ENCODE peak calls at places on chromosomes 16 and 17, in nine cellular contexts. Z is fibroblast of lung, Y is thoracic aorta, V is fibroblast of pulmonary artery, F is uterus, O is fibroblast of the aortic adventitia, M is GM13977, R is HL-60, H is tibial nerve. G is an unnamed sample.

GRCh38 chr17:15414502-15415348 is 52.7 kb downstream of the CDRT4 start:
- DNase-seq in V (no peak), F (no peak), O (no peak), R (no peak), Y (no peak), H (no peak), Z (no peak), M (no peak), G (no peak)

GRCh38 chr17:45973099-45973838 is 25.8 kb upstream of the STH start:
- DNase-seq in R (no peak), V (no peak), M (no peak), H (no peak), Z (no peak), O (no peak), Y (no peak), F (no peak), G (no peak)

GRCh38 chr17:2977157-2977556 is 86.2 kb downstream of the OR1D5 start:
- DNase-seq in M (no peak), O (no peak), F (no peak), R (no peak), V (no peak), Z (no peak), Y (no peak), H (no peak), G (peak)

GRCh38 chr17:68222586-68222985 is 25.3 kb upstream of the AMZ2 start:
- DNase-seq in H (no peak), O (no peak), Y (no peak), M (no peak), Z (no peak), F (no peak), R (no peak), V (no peak), G (no peak)

GRCh38 chr17:67779098-67779672 is 46.1 kb upstream of the BPTF start:
- DNase-seq in F (no peak), V (peak), Y (no peak), Z (peak), O (peak), H (peak), R (no peak), M (peak), G (peak)

GRCh38 chr17:19900809-19901208 is 33.1 kb upstream of the ULK2 start:
- DNase-seq in V (no peak), R (no peak), H (no peak), O (no peak), Z (no peak), M (no peak), F (no peak), Y (no peak), G (no peak)

GRCh38 chr17:13757871-13758270 is 156.1 kb upstream of the HS3ST3A1 start:
- DNase-seq in O (no peak), H (no peak), Y (no peak), V (no peak), F (no peak), Z (no peak), R (no peak), M (no peak), G (no peak)

GRCh38 chr17:30354731-30355130 is 20.9 kb upstream of the TMIGD1 start:
- DNase-seq in H (no peak), M (no peak), F (no peak), O (no peak), V (no peak), Y (no peak), Z (no peak), R (no peak), G (no peak)

GRCh38 chr17:80219777-80220708 is at the start of the genes SGSH and SLC26A11:
- DNase-seq in F (peak), M (peak), Y (peak), R (peak), Z (peak), V (peak), O (peak), H (peak), G (peak)

GRCh38 chr17:82320140-82320840 is 2.9 kb upstream of the CD7 start:
- DNase-seq in F (no peak), Y (no peak), H (no peak), Z (no peak), M (no peak), O (no peak), V (no peak), R (no peak), G (peak)

GRCh38 chr17:40532520-40533253 is 31.3 kb upstream of the TNS4 start:
- DNase-seq in H (peak), Z (peak), M (no peak), Y (no peak), F (peak), R (no peak), V (peak), O (peak), G (no peak)

GRCh38 chr16:12184419-12184831 is 207.9 kb downstream of the SNX29 start:
- DNase-seq in Y (no peak), O (no peak), V (no peak), Z (no peak), R (no peak), M (no peak), H (no peak), F (no peak), G (no peak)

GRCh38 chr16:75080205-75081029 is 36.2 kb downstream of the LDHD start:
- DNase-seq in Y (no peak), O (peak), M (no peak), V (peak), H (no peak), Z (peak), F (no peak), R (no peak), G (peak)

GRCh38 chr17:40315678-40316570 is 6.9 kb downstream of the RARA start:
- DNase-seq in V (no peak), R (no peak), Y (no peak), O (no peak), H (peak), F (peak), Z (no peak), M (peak), G (peak)

GRCh38 chr17:76742958-76743357 is 5.0 kb downstream of the MFSD11 start:
- DNase-seq in Z (no peak), O (no peak), Y (no peak), H (no peak), V (no peak), R (no peak), M (no peak), F (no peak), G (peak)

GRCh38 chr16:66695935-66696668 is 441 bp downstream of the CMTM4 start:
- DNase-seq in Z (no peak), F (peak), V (peak), Y (no peak), H (no peak), O (no peak), M (peak), R (no peak), G (no peak)

GRCh38 chr17:39563476-39563875 is 44.2 kb downstream of the NEUROD2 start:
- DNase-seq in V (peak), M (no peak), Y (no peak), R (no peak), F (no peak), H (no peak), Z (peak), O (no peak), G (no peak)

GRCh38 chr16:72480926-72481325 is 309.0 kb upstream of the PMFBP1 start:
- DNase-seq in O (peak), M (no peak), R (no peak), V (peak), H (no peak), Y (no peak), Z (peak), F (no peak), G (no peak)

GRCh38 chr16:11526921-11527320 is 59.8 kb downstream of the LITAF start:
- DNase-seq in M (no peak), O (no peak), H (no peak), F (no peak), Z (no peak), Y (no peak), V (no peak), R (no peak), G (no peak)

GRCh38 chr16:1345087-1345486 is 6.6 kb downstream of the TSR3 start:
- DNase-seq in F (no peak), R (no peak), Z (no peak), V (no peak), Y (no peak), O (no peak), M (no peak), H (no peak), G (no peak)

GRCh38 chr17:76011951-76012350 is 11.3 kb downstream of the CDK3 start:
- DNase-seq in H (no peak), Z (no peak), M (no peak), O (no peak), F (no peak), Y (no peak), R (no peak), V (no peak), G (peak)

GRCh38 chr16:25018972-25019617 is 3.9 kb upstream of the ARHGAP17 start:
- DNase-seq in V (no peak), R (no peak), Z (no peak), H (no peak), M (no peak), Y (no peak), O (no peak), F (no peak), G (no peak)

GRCh38 chr16:85125570-85126382 is 13.5 kb upstream of the CIBAR2 start:
- DNase-seq in R (no peak), V (no peak), O (no peak), Y (no peak), M (no peak), F (no peak), Z (peak), H (no peak), G (peak)

GRCh38 chr16:82011199-82011641 is at the start of gene SDR42E1:
- DNase-seq in Z (peak), F (no peak), V (no peak), R (no peak), Y (no peak), M (peak), H (no peak), O (no peak), G (peak)

GRCh38 chr16:6428861-6429260 is 903.8 kb upstream of the RBFOX1 start:
- DNase-seq in V (no peak), F (no peak), H (no peak), O (no peak), M (no peak), Z (no peak), R (no peak), Y (no peak), G (no peak)

GRCh38 chr16:50744911-50745310 is 3.0 kb downstream of the CYLD start:
- DNase-seq in H (no peak), F (no peak), V (no peak), Z (peak), R (no peak), O (no peak), Y (no peak), M (no peak), G (no peak)

GRCh38 chr16:681746-682427 is 1.7 kb downstream of the STUB1 start:
- DNase-seq in Y (no peak), H (no peak), M (no peak), V (no peak), F (no peak), Z (peak), O (no peak), R (no peak), G (no peak)

GRCh38 chr17:148757-149156 is 11.4 kb downstream of the SCGB1C2 start:
- DNase-seq in Y (no peak), V (no peak), H (no peak), O (no peak), M (no peak), F (no peak), R (no peak), Z (no peak), G (no peak)

GRCh38 chr17:15340966-15341365 is 431 bp downstream of the TEKT3 start:
- DNase-seq in F (no peak), R (no peak), H (no peak), V (no peak), M (no peak), Z (no peak), Y (no peak), O (no peak), G (no peak)

GRCh38 chr16:70380205-70380918 is 33.7 kb downstream of the DDX19A start:
- DNase-seq in Z (peak), Y (no peak), F (peak), O (peak), M (peak), H (no peak), V (peak), R (peak), G (peak)

GRCh38 chr17:78360371-78361226 is 722 bp upstream of the SOCS3 start:
- DNase-seq in O (peak), V (peak), Z (peak), Y (no peak), F (peak), H (peak), M (peak), R (peak), G (peak)

GRCh38 chr16:17258848-17259713 is 211.7 kb downstream of the XYLT1 start:
- DNase-seq in M (peak), F (no peak), V (no peak), O (no peak), R (peak), Y (no peak), H (no peak), Z (no peak), G (no peak)
- TF ChIP-seq CTCF in M (peak), F (no peak), V (no peak), O (no peak), R (no peak), Y (no peak), H (peak), Z (no peak), G (no peak)

GRCh38 chr16:55622302-55622701 is 33.5 kb upstream of the SLC6A2 start:
- DNase-seq in Z (no peak), Y (no peak), R (no peak), M (no peak), H (no peak), F (no peak), V (no peak), O (no peak), G (no peak)

GRCh38 chr16:55624696-55625095 is 31.1 kb upstream of the SLC6A2 start:
- DNase-seq in V (no peak), F (no peak), H (no peak), Z (no peak), Y (no peak), R (no peak), O (no peak), M (no peak), G (no peak)

GRCh38 chr16:55623640-55624039 is 32.1 kb upstream of the SLC6A2 start:
- DNase-seq in O (no peak), Y (no peak), H (no peak), R (no peak), V (no peak), Z (no peak), F (no peak), M (no peak), G (no peak)

GRCh38 chr16:55621771-55622170 is 34.0 kb upstream of the SLC6A2 start:
- DNase-seq in F (no peak), Y (no peak), Z (no peak), O (no peak), H (no peak), M (no peak), V (no peak), R (no peak), G (no peak)

DNA sequence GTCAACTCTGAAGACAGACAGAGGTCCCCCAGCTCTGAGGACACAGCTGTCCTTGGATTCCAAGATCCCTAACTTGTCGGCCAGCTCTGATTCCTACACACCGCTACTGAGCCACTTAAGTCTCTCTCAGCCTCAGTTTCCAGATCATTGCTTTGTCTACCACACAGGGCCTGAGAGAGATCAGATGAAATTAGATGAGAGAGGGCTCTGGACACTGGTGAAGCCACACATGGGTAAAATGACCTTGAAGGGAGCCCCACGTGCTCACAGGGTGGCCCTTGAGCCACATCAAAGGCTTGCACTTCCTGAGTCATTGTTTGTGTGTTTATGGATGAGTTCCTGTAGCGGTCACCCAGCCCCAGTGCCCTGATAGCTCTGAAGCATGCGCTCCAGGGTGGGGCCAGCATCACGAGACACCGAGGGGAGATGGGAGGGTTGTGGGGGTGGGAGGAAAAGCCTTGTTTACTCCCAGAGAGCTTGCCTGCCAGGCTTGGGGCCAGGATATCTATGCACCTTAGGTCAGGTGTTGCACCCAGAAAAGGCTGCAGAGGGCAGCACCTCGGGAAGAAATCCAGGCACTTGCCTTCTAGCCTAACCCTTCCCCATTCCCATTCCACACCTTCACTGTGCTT is 32.7 kb upstream of the SLC6A2 start:
- DNase-seq in R (no peak), Y (no peak), H (no peak), F (no peak), V (no peak), O (no peak), M (no peak), Z (no peak), G (peak)
- TF ChIP-seq CTCF in R (no peak), Y (no peak), H (no peak), F (peak), V (peak), O (no peak), M (no peak), Z (no peak), G (no peak)

GRCh38 chr16:4846901-4847773 is at the start of the genes GLYR1 and UBN1:
- DNase-seq in M (peak), V (peak), F (peak), Y (peak), H (peak), O (peak), Z (peak), R (peak), G (peak)
- TF ChIP-seq CTCF in M (no peak), V (no peak), F (peak), Y (no peak), H (no peak), O (no peak), Z (no peak), R (no peak), G (no peak)

GRCh38 chr17:72334205-72334604 is 213.4 kb downstream of the SOX9 start:
- DNase-seq in V (peak), H (no peak), F (no peak), Y (no peak), M (no peak), Z (peak), R (no peak), O (peak), G (peak)
- TF ChIP-seq CTCF in V (no peak), H (no peak), F (no peak), Y (no peak), M (peak), Z (peak), R (no peak), O (peak), G (peak)